ENCODE peak calls at places on chromosomes 16 and 17, in eight cellular contexts. One of them, this sample, is unnamed.

GRCh38 chr16:75821117-75821516 is 94.8 kb upstream of the CPHXL start:
- DNase-seq in left ventricle myocardium inferior: no peak
- DNase-seq in GM20000: no peak
- DNase-seq in cardiac fibroblast: no peak
- DNase-seq in AG09319: no peak
- DNase-seq in pancreas: no peak
- DNase-seq in H9: no peak
- DNase-seq in MCF 10A: no peak
- DNase-seq in this sample: no peak

GRCh38 chr17:47703191-47703591 is 9.2 kb downstream of the TBKBP1 start:
- DNase-seq in left ventricle myocardium inferior: no peak
- DNase-seq in GM20000: peak; percentile 65
- DNase-seq in cardiac fibroblast: no peak
- DNase-seq in AG09319: no peak
- DNase-seq in pancreas: peak; percentile 69
- DNase-seq in H9: peak; percentile 31
- DNase-seq in MCF 10A: no peak
- DNase-seq in this sample: no peak

GRCh38 chr17:74089869-74090464 is 113.5 kb upstream of the RPL38 start:
- DNase-seq in left ventricle myocardium inferior: no peak
- DNase-seq in GM20000: peak; percentile 73
- DNase-seq in cardiac fibroblast: peak; percentile 10
- DNase-seq in AG09319: no peak
- DNase-seq in pancreas: no peak
- DNase-seq in H9: peak; percentile 95
- DNase-seq in MCF 10A: peak; percentile 66
- DNase-seq in this sample: no peak

GRCh38 chr17:82416771-82417170 is 1.4 kb upstream of the HEXD start:
- DNase-seq in left ventricle myocardium inferior: no peak
- DNase-seq in GM20000: no peak
- DNase-seq in cardiac fibroblast: no peak
- DNase-seq in AG09319: no peak
- DNase-seq in pancreas: no peak
- DNase-seq in H9: no peak
- DNase-seq in MCF 10A: no peak
- DNase-seq in this sample: no peak

GRCh38 chr16:64121473-64121872 is 1000.4 kb downstream of the CDH11 start:
- DNase-seq in left ventricle myocardium inferior: no peak
- DNase-seq in GM20000: no peak
- DNase-seq in cardiac fibroblast: peak; percentile 74
- DNase-seq in AG09319: no peak
- DNase-seq in pancreas: no peak
- DNase-seq in H9: no peak
- DNase-seq in MCF 10A: peak; percentile 69
- DNase-seq in this sample: peak; percentile 63

GRCh38 chr17:74231846-74232713 is 18.7 kb downstream of the TTYH2 start:
- DNase-seq in left ventricle myocardium inferior: no peak
- DNase-seq in GM20000: no peak
- DNase-seq in cardiac fibroblast: no peak
- DNase-seq in AG09319: no peak
- DNase-seq in pancreas: peak; percentile 79
- DNase-seq in H9: no peak
- DNase-seq in MCF 10A: no peak
- DNase-seq in this sample: no peak

GRCh38 chr16:9072806-9073341 is 18.6 kb upstream of the HAPSTR1 start:
- DNase-seq in left ventricle myocardium inferior: no peak
- DNase-seq in GM20000: peak; percentile 31
- DNase-seq in cardiac fibroblast: peak; percentile 90
- DNase-seq in AG09319: no peak
- DNase-seq in pancreas: no peak
- DNase-seq in H9: no peak
- DNase-seq in MCF 10A: peak; percentile 85
- DNase-seq in this sample: peak; percentile 84

GRCh38 chr16:69703638-69704037 is 22.7 kb downstream of the NQO1 start:
- DNase-seq in left ventricle myocardium inferior: no peak
- DNase-seq in GM20000: no peak
- DNase-seq in cardiac fibroblast: peak; percentile 44
- DNase-seq in AG09319: no peak
- DNase-seq in pancreas: no peak
- DNase-seq in H9: no peak
- DNase-seq in MCF 10A: no peak
- DNase-seq in this sample: no peak

GRCh38 chr17:80649672-80650338 is 105.2 kb downstream of the RPTOR start:
- DNase-seq in left ventricle myocardium inferior: peak; percentile 57
- DNase-seq in GM20000: peak; percentile 45
- DNase-seq in cardiac fibroblast: peak; percentile 97
- DNase-seq in AG09319: peak; percentile 74
- DNase-seq in pancreas: no peak
- DNase-seq in H9: peak; percentile 85
- DNase-seq in MCF 10A: peak; percentile 83
- DNase-seq in this sample: peak; percentile 73

GRCh38 chr16:67661864-67662652 is 1.3 kb downstream of the PARD6A start:
- DNase-seq in left ventricle myocardium inferior: no peak
- DNase-seq in GM20000: no peak
- DNase-seq in cardiac fibroblast: no peak
- DNase-seq in AG09319: no peak
- DNase-seq in pancreas: peak; percentile 81
- DNase-seq in H9: no peak
- DNase-seq in MCF 10A: no peak
- DNase-seq in this sample: no peak

GRCh38 chr17:49217651-49218413 is 7.3 kb downstream of the ABI3 start:
- DNase-seq in left ventricle myocardium inferior: peak; percentile 71
- DNase-seq in GM20000: peak; percentile 87
- DNase-seq in cardiac fibroblast: no peak
- DNase-seq in AG09319: no peak
- DNase-seq in pancreas: no peak
- DNase-seq in H9: no peak
- DNase-seq in MCF 10A: no peak
- DNase-seq in this sample: no peak

GRCh38 chr17:15233022-15233805 is 31.9 kb downstream of the PMP22 start:
- DNase-seq in left ventricle myocardium inferior: no peak
- DNase-seq in GM20000: no peak
- DNase-seq in cardiac fibroblast: peak; percentile 73
- DNase-seq in AG09319: no peak
- DNase-seq in pancreas: no peak
- DNase-seq in H9: peak; percentile 71
- DNase-seq in MCF 10A: peak; percentile 68
- DNase-seq in this sample: peak; percentile 82

GRCh38 chr17:49742256-49742655 is 21.7 kb downstream of the FAM117A start:
- DNase-seq in left ventricle myocardium inferior: no peak
- DNase-seq in GM20000: peak; percentile 21
- DNase-seq in cardiac fibroblast: peak; percentile 9
- DNase-seq in AG09319: no peak
- DNase-seq in pancreas: no peak
- DNase-seq in H9: no peak
- DNase-seq in MCF 10A: no peak
- DNase-seq in this sample: no peak

GRCh38 chr16:30551781-30552180 is 6.4 kb downstream of the ZNF764 start:
- DNase-seq in left ventricle myocardium inferior: no peak
- DNase-seq in GM20000: no peak
- DNase-seq in cardiac fibroblast: no peak
- DNase-seq in AG09319: no peak
- DNase-seq in pancreas: no peak
- DNase-seq in H9: no peak
- DNase-seq in MCF 10A: no peak
- DNase-seq in this sample: no peak

GRCh38 chr17:28174352-28175046 is 132.0 kb downstream of the NLK start:
- DNase-seq in left ventricle myocardium inferior: no peak
- DNase-seq in GM20000: peak; percentile 24
- DNase-seq in cardiac fibroblast: peak; percentile 22
- DNase-seq in AG09319: no peak
- DNase-seq in pancreas: no peak
- DNase-seq in H9: no peak
- DNase-seq in MCF 10A: no peak
- DNase-seq in this sample: no peak

GRCh38 chr17:3575506-3575905 is 17.9 kb upstream of the TRPV3 start:
- DNase-seq in left ventricle myocardium inferior: no peak
- DNase-seq in GM20000: no peak
- DNase-seq in cardiac fibroblast: peak; percentile 81
- DNase-seq in AG09319: peak; percentile 42
- DNase-seq in pancreas: no peak
- DNase-seq in H9: no peak
- DNase-seq in MCF 10A: peak; percentile 70
- DNase-seq in this sample: peak; percentile 90

GRCh38 chr16:50011707-50012106 is 13.3 kb upstream of the CNEP1R1 start:
- DNase-seq in left ventricle myocardium inferior: no peak
- DNase-seq in GM20000: no peak
- DNase-seq in cardiac fibroblast: peak; percentile 36
- DNase-seq in AG09319: no peak
- DNase-seq in pancreas: no peak
- DNase-seq in H9: no peak
- DNase-seq in MCF 10A: peak; percentile 6
- DNase-seq in this sample: no peak

GRCh38 chr16:19898166-19898565 is 13.5 kb upstream of the GPRC5B start:
- DNase-seq in left ventricle myocardium inferior: no peak
- DNase-seq in GM20000: no peak
- DNase-seq in cardiac fibroblast: no peak
- DNase-seq in AG09319: no peak
- DNase-seq in pancreas: no peak
- DNase-seq in H9: no peak
- DNase-seq in MCF 10A: no peak
- DNase-seq in this sample: no peak

GRCh38 chr16:19898924-19899604 is 14.4 kb upstream of the GPRC5B start:
- DNase-seq in left ventricle myocardium inferior: no peak
- DNase-seq in GM20000: peak; percentile 61
- DNase-seq in cardiac fibroblast: peak; percentile 72
- DNase-seq in AG09319: no peak
- DNase-seq in pancreas: no peak
- DNase-seq in H9: peak; percentile 71
- DNase-seq in MCF 10A: peak; percentile 73
- DNase-seq in this sample: peak; percentile 34

GRCh38 chr16:19901164-19901563 is 16.5 kb upstream of the GPRC5B start:
- DNase-seq in left ventricle myocardium inferior: no peak
- DNase-seq in GM20000: no peak
- DNase-seq in cardiac fibroblast: no peak
- DNase-seq in AG09319: no peak
- DNase-seq in pancreas: no peak
- DNase-seq in H9: no peak
- DNase-seq in MCF 10A: no peak
- DNase-seq in this sample: no peak

GRCh38 chr16:19900590-19900989 is 15.9 kb upstream of the GPRC5B start:
- DNase-seq in left ventricle myocardium inferior: no peak
- DNase-seq in GM20000: no peak
- DNase-seq in cardiac fibroblast: no peak
- DNase-seq in AG09319: no peak
- DNase-seq in pancreas: no peak
- DNase-seq in H9: no peak
- DNase-seq in MCF 10A: no peak
- DNase-seq in this sample: no peak

DNA sequence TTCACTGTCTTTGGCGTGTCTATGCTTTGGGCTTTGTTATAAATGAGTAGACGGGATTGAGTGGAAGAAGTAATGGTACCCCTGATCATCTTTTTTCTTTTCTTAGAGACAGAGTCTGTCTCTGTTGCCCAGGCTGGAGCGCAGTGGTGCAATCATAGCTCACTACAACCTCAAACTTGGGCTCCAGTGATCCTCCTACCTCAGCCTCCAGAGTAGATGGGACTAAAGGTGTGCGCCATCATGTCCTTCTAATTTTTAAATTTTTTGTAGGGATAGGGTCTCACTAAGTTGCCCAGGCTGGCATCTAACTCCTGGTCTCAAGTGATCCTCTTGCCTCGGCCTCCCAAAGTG is 14.9 kb upstream of the GPRC5B start:
- DNase-seq in left ventricle myocardium inferior: no peak
- DNase-seq in GM20000: no peak
- DNase-seq in cardiac fibroblast: no peak
- DNase-seq in AG09319: no peak
- DNase-seq in pancreas: no peak
- DNase-seq in H9: no peak
- DNase-seq in MCF 10A: no peak
- DNase-seq in this sample: no peak
- TF ChIP-seq CTCF in left ventricle myocardium inferior: no peak
- TF ChIP-seq CTCF in GM20000: no peak
- TF ChIP-seq CTCF in cardiac fibroblast: no peak
- TF ChIP-seq CTCF in AG09319: no peak
- TF ChIP-seq CTCF in pancreas: no peak
- TF ChIP-seq CTCF in H9: peak; percentile 4
- TF ChIP-seq CTCF in MCF 10A: no peak
- TF ChIP-seq CTCF in this sample: peak; percentile 42

DNA sequence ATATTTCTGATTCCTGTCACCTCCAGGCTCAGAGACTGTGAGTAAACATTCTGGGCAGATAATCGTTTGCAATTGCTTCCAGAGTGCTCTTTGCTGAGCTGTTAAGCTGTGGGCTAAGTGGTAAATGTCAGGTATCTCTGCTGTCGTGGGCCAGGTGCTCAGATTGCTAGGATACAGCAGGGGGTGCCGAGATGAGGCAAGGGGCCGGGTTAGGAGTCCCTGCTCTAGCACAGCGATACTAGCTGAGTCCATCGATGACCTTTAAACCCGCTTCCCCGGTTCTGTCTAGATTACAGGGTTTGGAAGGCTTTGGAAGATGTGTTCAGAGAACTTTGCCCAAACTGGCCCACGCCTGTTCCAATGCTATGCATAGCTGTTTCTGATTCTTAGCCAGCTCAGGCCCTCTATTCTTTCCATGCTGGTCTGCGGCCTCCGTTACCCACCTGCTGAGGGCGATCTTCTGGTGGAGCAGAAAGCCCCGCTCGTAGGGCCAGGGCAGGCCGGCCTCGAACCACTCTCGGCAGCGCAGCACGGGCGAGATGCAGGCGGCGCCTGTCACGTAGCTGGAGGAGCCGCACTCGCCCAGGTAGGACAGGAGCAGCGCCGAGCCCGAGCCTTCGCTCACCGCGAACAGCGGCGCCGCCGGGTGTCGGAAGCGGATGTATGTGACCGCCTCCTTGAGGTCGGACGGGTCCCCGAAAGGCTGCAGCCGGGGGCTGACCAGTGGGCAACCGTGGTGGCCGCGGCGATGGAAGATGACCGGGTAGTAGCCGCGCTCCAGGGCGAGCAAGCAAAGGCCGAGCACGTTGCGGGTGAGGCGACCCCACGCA is 979 bp downstream of the ABHD15 start:
- DNase-seq in left ventricle myocardium inferior: no peak
- DNase-seq in GM20000: peak; percentile 74
- DNase-seq in cardiac fibroblast: no peak
- DNase-seq in AG09319: no peak
- DNase-seq in pancreas: peak; percentile 90
- DNase-seq in H9: peak; percentile 82
- DNase-seq in MCF 10A: no peak
- DNase-seq in this sample: no peak
- TF ChIP-seq CTCF in left ventricle myocardium inferior: peak; percentile 14
- TF ChIP-seq CTCF in GM20000: no peak
- TF ChIP-seq CTCF in cardiac fibroblast: no peak
- TF ChIP-seq CTCF in AG09319: no peak
- TF ChIP-seq CTCF in pancreas: no peak
- TF ChIP-seq CTCF in H9: peak; percentile 48
- TF ChIP-seq CTCF in MCF 10A: no peak
- TF ChIP-seq CTCF in this sample: no peak

GRCh38 chr17:43615952-43616351 is 45.8 kb downstream of the MEOX1 start:
- DNase-seq in left ventricle myocardium inferior: no peak
- DNase-seq in GM20000: no peak
- DNase-seq in cardiac fibroblast: no peak
- DNase-seq in AG09319: no peak
- DNase-seq in pancreas: no peak
- DNase-seq in H9: no peak
- DNase-seq in MCF 10A: no peak
- DNase-seq in this sample: no peak
- TF ChIP-seq CTCF in left ventricle myocardium inferior: no peak
- TF ChIP-seq CTCF in GM20000: no peak
- TF ChIP-seq CTCF in cardiac fibroblast: no peak
- TF ChIP-seq CTCF in AG09319: no peak
- TF ChIP-seq CTCF in pancreas: no peak
- TF ChIP-seq CTCF in H9: no peak
- TF ChIP-seq CTCF in MCF 10A: no peak
- TF ChIP-seq CTCF in this sample: no peak

GRCh38 chr16:85354623-85355514 is 242.6 kb upstream of the CIBAR2 start:
- DNase-seq in left ventricle myocardium inferior: no peak
- DNase-seq in GM20000: no peak
- DNase-seq in cardiac fibroblast: peak; percentile 29
- DNase-seq in AG09319: no peak
- DNase-seq in pancreas: peak; percentile 52
- DNase-seq in H9: no peak
- DNase-seq in MCF 10A: peak; percentile 70
- DNase-seq in this sample: peak; percentile 94
- TF ChIP-seq CTCF in left ventricle myocardium inferior: no peak
- TF ChIP-seq CTCF in GM20000: no peak
- TF ChIP-seq CTCF in cardiac fibroblast: no peak
- TF ChIP-seq CTCF in AG09319: no peak
- TF ChIP-seq CTCF in pancreas: no peak
- TF ChIP-seq CTCF in H9: no peak
- TF ChIP-seq CTCF in MCF 10A: no peak
- TF ChIP-seq CTCF in this sample: no peak

This sample was measured in HFFc6.